ENCODE peak calls at places on chromosomes 16 and 17, in five cellular contexts. S is spleen, Z is transverse colon, H is stomach, F is sigmoid colon. P is an unnamed sample.

GRCh38 chr16:783404-784161 is 4.6 kb downstream of the RPUSD1 start:
- DNase-seq in F (no peak), H (peak; percentile 43), S (no peak), Z (no peak), P (no peak)

GRCh38 chr16:88809676-88810165 is 2.0 kb downstream of the APRT start:
- DNase-seq in H (no peak), Z (no peak), S (no peak), F (no peak), P (no peak)

GRCh38 chr17:44901323-44901965 is 2.2 kb upstream of the EFTUD2 start:
- DNase-seq in F (no peak), H (no peak), Z (no peak), S (no peak), P (peak; percentile 20)

GRCh38 chr16:6193718-6194117 is 1096.1 kb upstream of the EEF2KMT start:
- DNase-seq in F (no peak), Z (no peak), H (no peak), S (no peak), P (no peak)

GRCh38 chr16:50802000-50802399 is 60.1 kb downstream of the CYLD start:
- DNase-seq in H (no peak), F (no peak), Z (no peak), S (no peak), P (no peak)

GRCh38 chr16:3646348-3646920 is 8.1 kb upstream of the DNASE1 start:
- DNase-seq in S (peak; percentile 41), Z (peak; percentile 88), H (peak; percentile 73), F (peak; percentile 57), P (peak; percentile 38)

GRCh38 chr16:11032922-11033291 is 88.5 kb downstream of the CLEC16A start:
- DNase-seq in Z (peak; percentile 26), S (no peak), F (peak; percentile 91), H (peak; percentile 25), P (peak; percentile 83)

GRCh38 chr17:81241648-81242420 is 2.7 kb downstream of the NDUFAF8 start:
- DNase-seq in H (peak; percentile 64), Z (peak; percentile 51), F (no peak), S (peak; percentile 90), P (no peak)

GRCh38 chr16:75308011-75308410 is 56.6 kb upstream of the BCAR1 start:
- DNase-seq in H (peak; percentile 57), F (no peak), S (no peak), Z (no peak), P (no peak)

GRCh38 chr16:74271879-74272278 is 24.7 kb upstream of the PSMD7 start:
- DNase-seq in H (no peak), F (no peak), Z (no peak), S (no peak), P (no peak)

GRCh38 chr17:62718420-62718819 is 89.7 kb downstream of the MARCHF10 start:
- DNase-seq in S (no peak), Z (no peak), F (no peak), H (no peak), P (no peak)

GRCh38 chr16:12796498-12796897 is 7.2 kb downstream of the CPPED1 start:
- DNase-seq in S (no peak), H (no peak), F (no peak), Z (no peak), P (no peak)

GRCh38 chr17:31388351-31388750 is 3.1 kb upstream of the RAB11FIP4 start:
- DNase-seq in S (no peak), F (no peak), H (no peak), Z (no peak), P (no peak)

GRCh38 chr16:4409081-4409932 is 7.1 kb downstream of the CORO7 start:
- DNase-seq in F (no peak), S (peak; percentile 71), H (no peak), Z (no peak), P (no peak)

GRCh38 chr17:70365098-70365583 is 195.8 kb downstream of the KCNJ2 start:
- DNase-seq in Z (no peak), F (no peak), S (no peak), H (no peak), P (no peak)

GRCh38 chr16:66335704-66336329 is 30.7 kb upstream of the CDH5 start:
- DNase-seq in S (peak; percentile 57), F (no peak), Z (peak; percentile 18), H (no peak), P (no peak)

GRCh38 chr17:66786101-66786500 is 48.8 kb upstream of the CACNG5 start:
- DNase-seq in Z (no peak), F (no peak), H (no peak), S (no peak), P (no peak)

GRCh38 chr17:74920679-74921044 is 2.4 kb downstream of the USH1G start:
- DNase-seq in H (no peak), Z (no peak), F (no peak), S (no peak), P (no peak)

GRCh38 chr17:76733618-76733957 is 3.5 kb downstream of the SRSF2 start:
- DNase-seq in H (no peak), F (no peak), S (no peak), Z (no peak), P (no peak)

GRCh38 chr17:76735586-76736348 is 1.4 kb downstream of the SRSF2 start:
- DNase-seq in S (no peak), Z (no peak), F (no peak), H (no peak), P (no peak)

GRCh38 chr17:76736349-76737081 is 616 bp downstream of the SRSF2 start:
- DNase-seq in F (peak; percentile 91), H (peak; percentile 81), S (peak; percentile 95), Z (peak; percentile 82), P (peak; percentile 91)

GRCh38 chr17:76734080-76734840 is 2.9 kb downstream of the SRSF2 start:
- DNase-seq in Z (no peak), H (no peak), F (no peak), S (no peak), P (no peak)

DNA sequence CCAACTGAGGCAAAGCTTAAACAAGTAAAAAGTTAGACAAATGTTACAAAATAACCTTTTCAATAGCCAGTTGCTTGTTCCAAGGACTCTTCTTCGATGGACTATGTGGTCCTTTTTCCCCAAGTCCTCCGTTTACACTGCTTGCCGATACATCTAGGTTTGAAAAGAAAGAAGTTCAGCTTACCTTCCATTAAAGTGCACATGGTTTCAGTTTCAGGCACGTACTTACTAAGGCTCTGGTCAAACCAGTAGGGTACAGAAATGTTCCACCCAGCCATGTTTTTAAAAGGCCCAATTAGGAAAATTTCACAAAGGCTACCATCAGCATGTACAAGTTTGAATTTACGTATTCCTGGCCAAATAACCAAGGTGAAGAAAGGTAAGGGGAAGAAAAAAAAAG is 2.1 kb downstream of the SRSF2 start:
- DNase-seq in H (no peak), S (no peak), F (no peak), Z (no peak), P (no peak)
- TF ChIP-seq POLR2AphosphoS5 in H (no peak), S (no peak), F (no peak), Z (no peak), P (no peak)

GRCh38 chr17:57707892-57708291 is 37.2 kb downstream of the CCDC182 start:
- DNase-seq in F (no peak), H (no peak), Z (no peak), S (no peak), P (no peak)
- H3K4me3 ChIP-seq in F (no peak overlapping the region), H (no peak overlapping the region), Z (no peak overlapping the region), S (no peak overlapping the region), P (no peak overlapping the region)

DNA sequence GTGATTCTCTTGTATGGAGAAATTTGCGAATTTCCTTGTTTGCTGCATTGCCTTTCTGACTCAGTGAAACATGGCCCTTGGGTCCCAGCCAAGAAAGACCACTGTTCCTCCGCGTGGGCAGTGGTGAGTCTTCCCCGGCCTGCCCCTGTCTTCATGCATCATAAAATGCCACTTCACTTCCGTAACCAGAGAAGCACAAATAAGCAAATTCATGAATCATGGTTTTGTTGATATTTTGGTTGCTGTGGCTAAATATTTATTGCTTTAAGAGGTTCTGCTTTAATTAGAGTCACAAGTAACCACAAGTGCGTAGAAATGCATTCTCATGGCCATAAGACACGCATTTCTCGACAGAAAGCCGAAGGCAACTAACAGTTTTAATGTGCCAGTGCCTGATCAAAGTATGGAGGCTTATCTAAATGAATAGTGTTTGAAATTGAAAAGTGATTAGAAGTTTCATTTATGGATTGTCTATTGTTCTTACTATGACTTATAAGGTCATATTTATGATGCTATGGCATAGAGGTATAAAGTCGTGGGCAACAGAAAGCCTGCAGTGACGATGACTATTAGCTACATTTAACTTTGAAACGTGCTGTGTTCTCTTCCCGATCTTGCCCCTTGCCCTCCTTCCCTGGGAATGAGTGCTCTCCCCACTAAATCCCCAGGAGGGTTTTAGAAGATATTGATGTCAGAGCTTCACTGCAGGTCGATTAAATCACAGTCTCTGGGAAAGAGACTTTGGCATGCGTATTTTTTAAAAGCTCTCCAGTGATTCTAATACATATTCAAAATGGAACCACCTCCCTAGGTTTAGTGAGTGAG is 76.0 kb downstream of the WIPI1 start:
- DNase-seq in Z (peak; percentile 32), H (peak; percentile 41), F (peak; percentile 17), S (no peak), P (no peak)
- TF ChIP-seq POLR2AphosphoS5 in Z (no peak), H (no peak), F (no peak), S (no peak), P (no peak)

DNA sequence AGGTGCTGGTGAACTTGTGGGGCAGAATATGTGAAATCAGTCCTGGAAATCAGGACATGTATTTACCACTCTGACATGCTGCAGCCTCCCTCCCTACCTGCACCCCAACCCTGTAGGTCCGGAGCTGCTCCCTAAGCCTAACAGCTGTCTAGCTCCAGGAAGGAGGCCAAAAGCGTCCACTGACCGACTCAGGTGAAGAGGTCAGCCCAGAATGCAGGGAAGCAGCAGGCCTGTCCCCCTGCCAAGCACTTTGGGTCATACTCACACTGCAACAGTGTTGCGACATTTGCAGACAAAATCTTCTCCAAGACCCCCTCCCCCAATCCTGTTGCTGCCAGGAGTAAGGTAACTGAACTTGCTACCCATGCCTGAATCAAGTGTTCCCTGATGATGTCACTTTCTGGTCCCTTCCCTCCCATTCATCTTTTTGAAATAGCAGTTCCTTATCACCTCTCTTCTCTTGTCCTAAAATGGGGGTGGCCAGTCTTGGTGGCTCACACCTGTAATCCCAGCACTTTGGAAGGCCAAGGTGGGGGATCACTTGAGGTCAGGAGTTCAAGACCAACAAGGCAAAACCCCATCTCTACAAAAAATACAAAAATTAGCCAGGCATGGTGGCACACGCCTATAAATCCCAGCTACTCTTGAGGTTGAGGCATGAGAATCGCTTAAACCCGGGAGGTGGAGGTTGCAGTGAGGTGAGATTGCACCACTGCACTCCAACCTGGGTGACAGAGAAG is 1.3 kb upstream of the ACLY start:
- DNase-seq in F (peak; percentile 75), S (peak; percentile 78), H (no peak), Z (no peak), P (no peak)
- H3K4me3 ChIP-seq in F (no peak overlapping the region), S (no peak overlapping the region), H (no peak overlapping the region), Z (no peak overlapping the region), P (peak overlapping the region; percentile 70)